ENCODE peak calls at places on chromosomes 2 and 18, in four cellular contexts. X is RPMI7951, J is stomach, Z is epithelial cell of esophagus. M is an unnamed sample.

GRCh38 chr2:10188729-10189305 is 66.3 kb downstream of the RRM2 start:
- DNase-seq in X (no peak), J (no peak), Z (no peak), M (no peak)

GRCh38 chr18:7482342-7482741 is 84.8 kb upstream of the PTPRM start:
- DNase-seq in X (peak), J (no peak), Z (peak), M (no peak)

GRCh38 chr18:36441872-36442271 is 144.4 kb downstream of the FHOD3 start:
- DNase-seq in X (peak), J (no peak), Z (peak), M (no peak)

GRCh38 chr2:220572385-220572784 is 945.0 kb downstream of the SLC4A3 start:
- DNase-seq in X (peak), J (no peak), Z (peak), M (no peak)

GRCh38 chr18:24369420-24369819 is 28.2 kb downstream of the OSBPL1A start:
- DNase-seq in X (peak), J (no peak), Z (no peak), M (no peak)

GRCh38 chr18:55552498-55553189 is 35.3 kb downstream of the TCF4 start:
- DNase-seq in X (peak), J (no peak), Z (no peak), M (no peak)

GRCh38 chr2:86695053-86695691 is 24.9 kb upstream of the RMND5A start:
- DNase-seq in X (peak), J (peak), Z (peak), M (no peak)

GRCh38 chr18:74281011-74281638 is 10.6 kb downstream of the CYB5A start:
- DNase-seq in X (no peak), J (no peak), Z (no peak), M (no peak)

GRCh38 chr2:189082576-189082975 is 97.0 kb downstream of the COL5A2 start:
- DNase-seq in X (no peak), J (no peak), Z (no peak), M (no peak)

GRCh38 chr2:172998547-172998946 is 77.1 kb upstream of the MAP3K20 start:
- DNase-seq in X (no peak), J (no peak), Z (peak), M (no peak)

GRCh38 chr2:240138275-240138984 is 2.0 kb downstream of the OTOS start:
- DNase-seq in X (no peak), J (no peak), Z (peak), M (no peak)

GRCh38 chr2:236965021-236965840 is 120.5 kb upstream of the COPS8 start:
- DNase-seq in X (no peak), J (peak), Z (peak), M (no peak)

GRCh38 chr2:218438601-218439000 is 19.7 kb downstream of the VIL1 start:
- DNase-seq in X (no peak), J (peak), Z (no peak), M (peak)

GRCh38 chr2:44537264-44537663 is 175.5 kb downstream of the CAMKMT start:
- DNase-seq in X (no peak), J (no peak), Z (peak), M (peak)

GRCh38 chr18:75896865-75897264 is 469.4 kb upstream of the SMIM21 start:
- DNase-seq in X (peak), J (no peak), Z (peak), M (no peak)

GRCh38 chr2:226207671-226208070 is 591.9 kb downstream of the IRS1 start:
- DNase-seq in X (no peak), J (no peak), Z (no peak), M (no peak)

GRCh38 chr2:190167702-190168101 is 105.2 kb upstream of the MSTN start:
- DNase-seq in X (no peak), J (no peak), Z (no peak), M (no peak)

GRCh38 chr18:47912343-47912742 is 18.1 kb downstream of the SMAD2 start:
- DNase-seq in X (peak), J (no peak), Z (peak), M (no peak)

GRCh38 chr18:64244571-64244970 is 95.7 kb upstream of the LINC00305 start:
- DNase-seq in X (no peak), J (no peak), Z (no peak), M (no peak)

GRCh38 chr2:236685979-236686520 is 116.4 kb downstream of the ACKR3 start:
- DNase-seq in X (no peak), J (no peak), Z (no peak), M (no peak)

GRCh38 chr2:23584054-23584745 is 199.2 kb downstream of the KLHL29 start:
- DNase-seq in X (no peak), J (no peak), Z (no peak), M (no peak)

GRCh38 chr2:217204358-217204757 is 344.5 kb upstream of the TNP1 start:
- DNase-seq in X (peak), J (no peak), Z (no peak), M (no peak)

GRCh38 chr2:200219400-200220113 is 86.9 kb upstream of the SPATS2L start:
- DNase-seq in X (no peak), J (no peak), Z (no peak), M (no peak)

GRCh38 chr2:27115485-27115884 is 3.4 kb downstream of the CGREF1 start:
- DNase-seq in X (no peak), J (no peak), Z (peak), M (no peak)

GRCh38 chr2:239129147-239129896 is 271.5 kb downstream of the HDAC4 start:
- DNase-seq in X (no peak), J (no peak), Z (no peak), M (no peak)

GRCh38 chr2:15965564-15966019 is 25.2 kb downstream of the MYCN start:
- DNase-seq in X (no peak), J (peak), Z (no peak), M (no peak)

M was measured in MV-4-11.